ENCODE peak calls at places on chromosomes 2 and 18, in six cellular contexts. One of them, this sample, is unnamed. For H3K36me3 and H3K4me1, the result is how much of the 10 kb centered on the place peaks cover.

GRCh38 chr2:112887904-112888303 is 23.1 kb upstream of the IL37 start:
- DNase-seq in H1: no peak
- DNase-seq in HCT116: no peak
- DNase-seq in K562: no peak
- DNase-seq in GM12878: no peak
- DNase-seq in HepG2: no peak
- DNase-seq in this sample: no peak

GRCh38 chr2:204019572-204020501 is 83.3 kb downstream of the ICOS start:
- DNase-seq in HepG2: no peak
- DNase-seq in GM12878: peak
- DNase-seq in H1: no peak
- DNase-seq in K562: no peak
- DNase-seq in HCT116: no peak
- DNase-seq in this sample: no peak

GRCh38 chr2:236720974-236721600 is 151.5 kb downstream of the ACKR3 start:
- DNase-seq in GM12878: no peak
- DNase-seq in HCT116: no peak
- DNase-seq in H1: no peak
- DNase-seq in K562: no peak
- DNase-seq in HepG2: no peak
- DNase-seq in this sample: no peak

GRCh38 chr2:227536445-227536844 is 62.2 kb upstream of the SCYGR2 start:
- DNase-seq in GM12878: no peak
- DNase-seq in H1: no peak
- DNase-seq in K562: no peak
- DNase-seq in HepG2: peak
- DNase-seq in HCT116: no peak
- DNase-seq in this sample: no peak

GRCh38 chr2:20925265-20925889 is 102.5 kb upstream of the LDAH start:
- DNase-seq in GM12878: no peak
- DNase-seq in H1: peak
- DNase-seq in K562: peak
- DNase-seq in HepG2: no peak
- DNase-seq in HCT116: no peak
- DNase-seq in this sample: peak

GRCh38 chr2:54741250-54741649 is 17.8 kb downstream of the EML6 start:
- DNase-seq in H1: no peak
- DNase-seq in HCT116: no peak
- DNase-seq in GM12878: no peak
- DNase-seq in K562: no peak
- DNase-seq in HepG2: no peak
- DNase-seq in this sample: no peak

GRCh38 chr18:62131305-62131909 is 55.4 kb downstream of the PIGN start:
- DNase-seq in H1: peak
- DNase-seq in K562: peak
- DNase-seq in HCT116: peak
- DNase-seq in HepG2: peak
- DNase-seq in GM12878: peak
- DNase-seq in this sample: peak

GRCh38 chr2:212237350-212238095 is 301.1 kb downstream of the ERBB4 start:
- DNase-seq in K562: no peak
- DNase-seq in H1: peak
- DNase-seq in HCT116: no peak
- DNase-seq in HepG2: no peak
- DNase-seq in GM12878: no peak
- DNase-seq in this sample: peak

GRCh38 chr2:230944123-230944653 is 19.1 kb upstream of the GPR55 start:
- DNase-seq in K562: no peak
- DNase-seq in HCT116: no peak
- DNase-seq in HepG2: no peak
- DNase-seq in GM12878: peak
- DNase-seq in H1: no peak
- DNase-seq in this sample: no peak

DNA sequence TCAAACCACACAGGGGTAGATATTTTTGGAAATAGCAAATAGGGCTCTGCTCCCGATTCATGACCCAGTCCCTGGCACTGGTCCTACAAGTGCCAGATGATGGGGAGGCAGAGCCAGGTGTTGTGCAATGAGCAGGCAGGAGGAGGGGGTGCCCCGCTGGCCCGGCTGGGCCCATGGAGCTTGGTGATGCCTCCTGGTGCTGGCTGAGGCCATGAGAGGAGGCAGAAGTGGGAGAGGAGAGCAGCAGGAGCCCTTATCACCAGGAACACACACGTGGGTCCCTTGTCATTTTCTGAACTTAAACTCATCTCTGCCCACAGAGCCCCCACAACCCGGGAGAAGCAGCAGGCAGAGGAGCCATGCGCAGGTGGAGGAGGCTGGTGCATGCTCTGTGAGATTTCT is 90.5 kb upstream of the MAPK4 start:
- DNase-seq in GM12878: no peak
- DNase-seq in HCT116: no peak
- DNase-seq in K562: no peak
- DNase-seq in H1: no peak
- DNase-seq in HepG2: no peak
- DNase-seq in this sample: no peak
- TF ChIP-seq ZNF274 in GM12878: no peak
- TF ChIP-seq ZNF274 in HCT116: no peak
- TF ChIP-seq ZNF274 in K562: no peak
- TF ChIP-seq ZNF274 in H1: no peak
- TF ChIP-seq ZNF274 in HepG2: no peak
- TF ChIP-seq ZNF274 in this sample: no peak

GRCh38 chr2:71358931-71359671 is 27.5 kb downstream of the ZNF638 start:
- DNase-seq in GM12878: no peak
- DNase-seq in H1: no peak
- DNase-seq in K562: no peak
- DNase-seq in HepG2: no peak
- DNase-seq in HCT116: no peak
- DNase-seq in this sample: no peak
- H3K36me3 ChIP-seq in GM12878: under half
- H3K36me3 ChIP-seq in H1: under half
- H3K36me3 ChIP-seq in K562: half or more
- H3K36me3 ChIP-seq in HepG2: under half
- H3K36me3 ChIP-seq in HCT116: under half
- H3K36me3 ChIP-seq in this sample: half or more

DNA sequence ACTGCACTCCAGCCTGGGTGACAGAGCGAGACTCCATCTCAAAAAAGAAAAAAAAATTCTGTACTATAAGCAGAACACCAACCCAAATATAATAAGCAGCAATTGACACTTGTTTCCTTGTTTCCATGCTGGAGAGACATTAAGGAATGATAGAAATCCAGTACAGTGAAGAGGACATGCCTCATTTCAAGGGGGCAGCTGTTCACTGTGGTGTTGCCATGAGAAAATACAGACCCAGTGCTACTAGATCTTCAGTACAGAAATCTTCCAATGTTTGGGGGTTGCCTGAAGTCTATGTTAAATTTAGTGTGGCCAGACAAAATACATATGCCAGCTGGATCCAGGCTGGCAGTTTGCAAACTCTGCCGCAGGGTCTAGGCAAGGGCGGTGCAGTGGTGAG is 6.3 kb upstream of the TMSB10 start:
- DNase-seq in HepG2: no peak
- DNase-seq in HCT116: no peak
- DNase-seq in H1: no peak
- DNase-seq in GM12878: no peak
- DNase-seq in K562: no peak
- DNase-seq in this sample: no peak
- H3K4me1 ChIP-seq in HepG2: under half
- H3K4me1 ChIP-seq in HCT116: under half
- H3K4me1 ChIP-seq in H1: under half
- H3K4me1 ChIP-seq in GM12878: under half
- H3K4me1 ChIP-seq in K562: under half
- H3K4me1 ChIP-seq in this sample: under half

GRCh38 chr2:180240774-180241173 is 233.7 kb upstream of the CWC22 start:
- DNase-seq in GM12878: no peak
- DNase-seq in H1: no peak
- DNase-seq in HCT116: peak
- DNase-seq in HepG2: no peak
- DNase-seq in K562: no peak
- DNase-seq in this sample: no peak
- TF ChIP-seq ZNF274 in GM12878: no peak
- TF ChIP-seq ZNF274 in H1: no peak
- TF ChIP-seq ZNF274 in HCT116: no peak
- TF ChIP-seq ZNF274 in HepG2: no peak
- TF ChIP-seq ZNF274 in K562: no peak
- TF ChIP-seq ZNF274 in this sample: no peak